ENCODE peak calls at places on chromosomes 6 and 20, in five cellular contexts. Y is astrocyte of the cerebellum; A is activated naive CD4-positive, alpha-beta T cell; T is NCI-H510A; L is iPS-NIHi11. O is an unnamed sample.

GRCh38 chr20:13338097-13338661 is 117.1 kb downstream of the ISM1 start:
- DNase-seq in L (no peak), A (no peak), T (no peak), Y (no peak), O (no peak)

GRCh38 chr6:71551798-71552197 is 263.2 kb downstream of the OGFRL1 start:
- DNase-seq in A (no peak), Y (no peak), L (no peak), T (no peak), O (no peak)

GRCh38 chr6:157912326-157912725 is 69.3 kb upstream of the SYNJ2 start:
- DNase-seq in T (no peak), L (peak), A (no peak), Y (peak), O (no peak)

GRCh38 chr20:4101910-4102309 is 86.6 kb upstream of the RNF24 start:
- DNase-seq in T (no peak), A (no peak), Y (no peak), L (no peak), O (no peak)

GRCh38 chr6:143536866-143537691 is 25.6 kb upstream of the FUCA2 start:
- DNase-seq in L (peak), T (no peak), Y (peak), A (peak), O (no peak)

GRCh38 chr20:10501377-10501776 is 66.3 kb downstream of the SLX4IP start:
- DNase-seq in Y (no peak), T (no peak), A (no peak), L (no peak), O (no peak)

GRCh38 chr6:163341671-163342070 is 72.8 kb upstream of the QKI start:
- DNase-seq in A (no peak), Y (no peak), L (no peak), T (no peak), O (no peak)

GRCh38 chr20:39716796-39717341 is 754.7 kb downstream of the DHX35 start:
- DNase-seq in L (no peak), Y (no peak), A (no peak), T (no peak), O (no peak)

GRCh38 chr20:32670773-32671455 is 2.8 kb downstream of the C20orf203 start:
- DNase-seq in Y (no peak), T (no peak), L (no peak), A (no peak), O (no peak)

GRCh38 chr6:106973841-106974336 is 640 bp downstream of the CD24 start:
- DNase-seq in A (no peak), Y (no peak), T (no peak), L (no peak), O (peak)

GRCh38 chr20:22700387-22700786 is 116.0 kb upstream of the FOXA2 start:
- DNase-seq in Y (peak), A (no peak), T (no peak), L (no peak), O (no peak)

GRCh38 chr6:106918128-106918527 is 56.4 kb downstream of the CD24 start:
- DNase-seq in L (no peak), Y (no peak), A (no peak), T (no peak), O (no peak)

GRCh38 chr6:170476360-170476759 is 76.7 kb downstream of the PSMB1 start:
- DNase-seq in T (no peak), Y (no peak), L (no peak), A (no peak), O (no peak)

GRCh38 chr20:20368414-20369352 is 779 bp downstream of the INSM1 start:
- DNase-seq in Y (no peak), L (peak), T (peak), A (no peak), O (no peak)

GRCh38 chr6:22082278-22082677 is 214.6 kb downstream of the PRL start:
- DNase-seq in T (no peak), Y (no peak), A (no peak), L (no peak), O (no peak)

GRCh38 chr6:57324538-57324937 is 7.1 kb downstream of the PRIM2 start:
- DNase-seq in T (no peak), A (no peak), L (no peak), Y (no peak), O (no peak)

O was measured in DMS79.